ENCODE peak calls at places on chromosomes 6 and 20, in nine cellular contexts. H, O, R, A, G, U, W, J and C are unnamed samples.

GRCh38 chr6:7909323-7910276 is 988 bp downstream of the TXNDC5 start:
- DNase-seq in G (no peak), W (no peak), H (peak; percentile 42), R (peak; percentile 77), J (peak; percentile 93), A (peak; percentile 62), O (peak; percentile 47), U (peak; percentile 7), C (peak; percentile 74)

GRCh38 chr6:16681260-16681873 is 79.9 kb downstream of the ATXN1 start:
- DNase-seq in R (no peak), G (no peak), W (peak; percentile 63), A (no peak), O (peak; percentile 89), J (no peak), H (peak; percentile 95), U (no peak), C (no peak)

GRCh38 chr6:162627362-162627761 is 100.2 kb downstream of the PRKN start:
- DNase-seq in R (no peak), O (no peak), W (no peak), J (no peak), A (no peak), U (no peak), H (no peak), G (no peak), C (no peak)

GRCh38 chr6:170516783-170517616 is 36.1 kb downstream of the PSMB1 start:
- DNase-seq in U (peak; percentile 50), A (peak; percentile 71), G (no peak), H (peak; percentile 83), R (peak; percentile 76), W (peak; percentile 52), J (peak; percentile 52), O (peak; percentile 76), C (no peak)

GRCh38 chr20:25021336-25021735 is 28.8 kb upstream of the APMAP start:
- DNase-seq in A (no peak), J (peak; percentile 23), G (no peak), R (no peak), U (no peak), O (no peak), H (no peak), W (no peak), C (no peak)

GRCh38 chr6:108946695-108947094 is 98.5 kb downstream of the ARMC2 start:
- DNase-seq in H (peak; percentile 72), R (no peak), G (no peak), J (no peak), O (peak; percentile 34), W (no peak), U (no peak), A (no peak), C (no peak)

GRCh38 chr20:31570735-31571617 is 34.1 kb upstream of the ID1 start:
- DNase-seq in H (no peak), J (peak; percentile 58), O (peak; percentile 79), U (no peak), R (peak; percentile 92), A (no peak), W (no peak), G (no peak), C (no peak)

GRCh38 chr6:138977242-138977641 is 10.8 kb downstream of the REPS1 start:
- DNase-seq in R (no peak), G (no peak), A (no peak), W (no peak), H (no peak), U (no peak), J (no peak), O (no peak), C (no peak)

GRCh38 chr6:50819527-50819905 is 845 bp downstream of the TFAP2B start:
- DNase-seq in J (no peak), H (peak; percentile 1), G (no peak), O (peak; percentile 3), R (peak; percentile 28), A (no peak), W (no peak), U (no peak), C (no peak)

GRCh38 chr6:170143401-170144150 is 147.3 kb downstream of the DLL1 start:
- DNase-seq in G (peak; percentile 47), H (no peak), R (no peak), U (no peak), J (peak; percentile 37), A (no peak), O (no peak), W (no peak), C (peak; percentile 26)

GRCh38 chr6:81766482-81767069 is 14.1 kb upstream of the TENT5A start:
- DNase-seq in A (no peak), J (no peak), G (no peak), U (no peak), H (peak; percentile 97), W (peak; percentile 81), R (no peak), O (peak; percentile 88), C (no peak)

GRCh38 chr6:35050291-35050987 is 90.7 kb downstream of the TCP11 start:
- DNase-seq in O (no peak), G (no peak), J (no peak), W (no peak), A (no peak), U (no peak), R (no peak), H (no peak), C (no peak)

GRCh38 chr20:24855848-24856247 is 93.2 kb upstream of the CST7 start:
- DNase-seq in O (no peak), A (no peak), G (no peak), H (no peak), U (no peak), J (no peak), W (no peak), R (no peak), C (no peak)

GRCh38 chr20:32966881-32967781 is 37.1 kb downstream of the SUN5 start:
- DNase-seq in O (no peak), A (peak; percentile 76), J (peak; percentile 34), G (peak; percentile 43), R (no peak), H (no peak), W (no peak), U (peak; percentile 72), C (no peak)

GRCh38 chr6:1002989-1003388 is 308.9 kb upstream of the FOXQ1 start:
- DNase-seq in A (no peak), W (no peak), R (no peak), O (no peak), H (no peak), J (no peak), U (no peak), G (no peak), C (no peak)

GRCh38 chr6:169233832-169234231 is 19.8 kb downstream of the THBS2 start:
- DNase-seq in W (no peak), O (no peak), G (peak; percentile 52), J (peak; percentile 12), A (no peak), R (no peak), H (no peak), U (no peak), C (no peak)

DNA sequence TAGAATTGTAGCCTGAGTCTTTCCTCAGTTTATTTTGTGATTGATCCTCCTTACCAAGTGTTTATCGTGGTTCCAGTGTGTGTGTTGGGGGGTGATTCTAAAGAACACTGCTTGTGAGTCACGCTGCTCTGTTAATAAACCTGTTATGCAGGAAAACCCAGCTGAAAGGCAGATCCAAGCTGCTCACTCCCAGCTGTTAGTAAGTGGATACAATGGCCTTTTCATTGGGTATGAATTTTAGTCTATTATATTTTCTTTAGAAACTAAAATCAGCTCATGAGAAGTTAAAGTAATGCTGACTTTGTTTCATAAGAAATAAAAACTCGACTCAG is 12.2 kb upstream of the DSTN start:
- DNase-seq in G (no peak), R (no peak), H (peak; percentile 76), W (peak; percentile 70), J (no peak), O (peak; percentile 74), A (no peak), U (no peak), C (no peak)
- H3K4me3 ChIP-seq in G (no peak overlapping the region), R (no peak overlapping the region), H (peak overlapping the region; percentile 48), W (peak overlapping the region; percentile 45), J (no peak overlapping the region), O (no peak overlapping the region), A (no peak overlapping the region), U (no peak overlapping the region), C (no peak overlapping the region)

DNA sequence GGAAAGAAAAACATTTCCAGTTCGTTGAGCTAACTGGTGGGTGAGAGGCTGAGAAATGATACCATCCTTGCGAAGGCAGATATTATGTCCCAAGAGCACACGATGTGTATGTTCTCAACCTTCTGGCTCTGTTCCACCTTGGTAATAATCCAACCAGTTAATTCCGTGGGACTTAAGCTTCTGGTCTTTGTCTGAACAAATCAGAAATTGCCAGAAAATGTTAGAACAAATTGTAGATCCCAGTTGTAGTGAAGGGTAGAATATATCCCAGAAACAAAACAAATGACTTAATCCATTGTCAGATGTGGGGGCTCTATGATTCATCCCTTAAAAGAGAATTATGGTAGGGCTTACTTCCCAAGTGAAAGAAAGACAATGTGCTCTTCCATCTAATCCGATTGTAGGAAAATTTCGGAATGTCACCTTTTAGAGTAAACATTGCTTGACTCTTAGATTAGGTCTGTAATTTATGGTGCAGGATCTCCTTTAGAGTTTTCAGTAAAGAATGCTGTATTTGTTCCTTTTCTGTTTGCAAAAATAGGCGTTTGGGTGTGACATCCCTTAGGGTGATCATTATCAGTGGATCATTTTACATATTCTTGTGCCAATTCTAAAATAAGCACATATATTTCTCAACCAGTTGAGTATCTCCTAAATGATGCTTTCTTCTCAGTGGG is 234.5 kb upstream of the ZNF217 start:
- DNase-seq in W (peak; percentile 88), R (no peak), A (no peak), J (peak; percentile 12), U (no peak), O (peak; percentile 98), H (peak; percentile 100), G (no peak), C (no peak)
- H3K4me3 ChIP-seq in W (peak overlapping the region; percentile 47), R (no peak overlapping the region), A (no peak overlapping the region), J (no peak overlapping the region), U (peak overlapping the region; percentile 65), O (peak overlapping the region; percentile 54), H (peak overlapping the region; percentile 34), G (peak overlapping the region; percentile 68), C (peak overlapping the region; percentile 67)

DNA sequence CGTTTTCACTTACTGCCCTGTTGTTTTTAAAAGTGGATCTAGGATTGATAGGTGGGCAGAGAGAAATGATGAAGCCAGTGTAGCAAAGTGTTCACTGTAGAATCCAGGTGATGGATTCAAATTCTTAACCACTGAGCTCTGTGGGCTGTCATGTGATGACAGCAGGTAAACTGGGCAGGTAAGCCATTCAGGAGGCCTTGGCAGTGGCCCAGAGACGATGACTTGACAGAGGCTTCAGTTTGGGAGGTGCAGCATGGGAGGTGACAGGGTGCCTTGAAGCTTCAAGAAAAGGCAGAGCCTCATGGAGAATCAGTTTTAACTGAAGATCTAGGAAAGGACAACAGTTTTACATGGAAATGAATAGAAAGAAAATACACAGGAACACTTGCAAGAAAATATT is 2.0 kb downstream of the NAA20 start:
- DNase-seq in A (no peak), O (no peak), W (no peak), J (no peak), R (no peak), U (no peak), G (no peak), H (no peak), C (no peak)
- H3K4me3 ChIP-seq in A (no peak overlapping the region), O (no peak overlapping the region), W (no peak overlapping the region), J (no peak overlapping the region), R (no peak overlapping the region), U (no peak overlapping the region), G (no peak overlapping the region), H (no peak overlapping the region), C (no peak overlapping the region)

DNA sequence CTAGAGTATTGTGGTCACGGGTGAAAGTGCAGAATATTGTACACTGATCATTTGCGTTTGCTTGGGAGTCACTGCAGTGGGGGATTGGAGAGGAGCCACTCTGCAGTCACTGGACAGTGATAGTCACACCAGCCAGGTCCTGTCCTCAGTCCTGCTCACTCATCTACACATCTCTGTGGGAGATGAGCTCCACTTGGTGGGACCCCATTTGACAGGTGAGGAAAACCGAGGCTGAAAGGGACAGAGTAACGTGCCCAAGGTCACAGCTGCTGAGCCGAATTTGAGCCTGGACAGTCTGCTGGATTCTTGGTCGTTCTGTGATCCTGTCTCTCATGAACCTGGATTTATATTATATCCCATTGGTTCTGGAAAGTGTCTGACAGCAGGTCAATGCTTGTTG is 17.7 kb upstream of the PHACTR3 start:
- DNase-seq in O (no peak), G (no peak), U (no peak), W (no peak), H (no peak), A (no peak), J (no peak), R (no peak), C (no peak)
- H3K4me3 ChIP-seq in O (no peak overlapping the region), G (no peak overlapping the region), U (no peak overlapping the region), W (no peak overlapping the region), H (no peak overlapping the region), A (no peak overlapping the region), J (no peak overlapping the region), R (no peak overlapping the region), C (no peak overlapping the region)